ENCODE peak calls at places on chromosomes 3 and 15, in four cellular contexts. E is K562, B is HepG2, G is GM12878. Y is an unnamed sample.

GRCh38 chr15:65740148-65740547 is 51.9 kb downstream of the DENND4A start:
- DNase-seq in B (no peak), G (no peak), E (no peak), Y (no peak)

GRCh38 chr3:119098620-119099222 is 47.2 kb upstream of the TEX55 start:
- DNase-seq in G (no peak), B (peak), E (peak), Y (peak)

GRCh38 chr3:43236008-43236407 is 50.3 kb upstream of the SNRK start:
- DNase-seq in G (no peak), B (no peak), E (no peak), Y (no peak)

GRCh38 chr3:55622116-55622515 is 135.0 kb upstream of the WNT5A start:
- DNase-seq in E (no peak), B (no peak), G (no peak), Y (no peak)

GRCh38 chr3:113844622-113845222 is 6.1 kb downstream of the GRAMD1C start:
- DNase-seq in E (no peak), G (no peak), B (peak), Y (peak)

GRCh38 chr3:30578479-30578878 is 27.9 kb upstream of the TGFBR2 start:
- DNase-seq in E (no peak), G (no peak), B (peak), Y (peak)

GRCh38 chr15:42490246-42490742 is 647 bp downstream of the ZNF106 start:
- DNase-seq in G (no peak), B (no peak), E (no peak), Y (no peak)

GRCh38 chr15:25690673-25691543 is 172.2 kb downstream of the ATP10A start:
- DNase-seq in G (no peak), E (no peak), B (no peak), Y (no peak)

GRCh38 chr3:165491487-165491886 is 295.3 kb upstream of the SLITRK3 start:
- DNase-seq in G (no peak), E (no peak), B (no peak), Y (no peak)

GRCh38 chr15:29820802-29821160 is 1.5 kb downstream of the TJP1 start:
- DNase-seq in E (no peak), B (no peak), G (no peak), Y (no peak)

GRCh38 chr3:17039579-17039978 is 154.8 kb downstream of the PLCL2 start:
- DNase-seq in G (no peak), B (no peak), E (no peak), Y (peak)

GRCh38 chr3:115918900-115919299 is 295.6 kb downstream of the GAP43 start:
- DNase-seq in B (no peak), G (no peak), E (no peak), Y (no peak)

GRCh38 chr3:168534761-168535160 is 439.0 kb upstream of the GOLIM4 start:
- DNase-seq in B (no peak), E (no peak), G (no peak), Y (no peak)

GRCh38 chr15:59691194-59691805 is 2.2 kb upstream of the BNIP2 start:
- DNase-seq in B (peak), G (peak), E (no peak), Y (peak)

GRCh38 chr3:37544869-37545352 is 316.8 kb upstream of the CTDSPL start:
- DNase-seq in E (no peak), B (no peak), G (no peak), Y (no peak)
- TF ChIP-seq SMC3 in E (no peak), B (no peak), G (no peak), Y (no peak)

GRCh38 chr3:130522399-130522798 is 5.4 kb downstream of the COL6A6 start:
- DNase-seq in E (no peak), B (no peak), G (no peak), Y (no peak)

GRCh38 chr3:130516645-130517512 is at the start of gene COL6A6:
- DNase-seq in E (no peak), B (no peak), G (no peak), Y (no peak)

GRCh38 chr3:130514671-130515070 is 2.3 kb upstream of the COL6A6 start:
- DNase-seq in G (no peak), E (no peak), B (no peak), Y (no peak)

GRCh38 chr3:130515755-130516154 is 1.2 kb upstream of the COL6A6 start:
- DNase-seq in E (no peak), G (no peak), B (no peak), Y (no peak)

GRCh38 chr3:130517541-130517940 is 564 bp downstream of the COL6A6 start:
- DNase-seq in B (no peak), G (no peak), E (no peak), Y (no peak)
- TF ChIP-seq CHD4 in B (no peak), G (no peak), E (no peak), Y (no peak)

GRCh38 chr3:56969851-56970250 is 90.6 kb upstream of the SPATA12 start:
- DNase-seq in E (no peak), G (no peak), B (no peak), Y (no peak)
- TF ChIP-seq SMC3 in E (no peak), G (no peak), B (no peak), Y (no peak)

DNA sequence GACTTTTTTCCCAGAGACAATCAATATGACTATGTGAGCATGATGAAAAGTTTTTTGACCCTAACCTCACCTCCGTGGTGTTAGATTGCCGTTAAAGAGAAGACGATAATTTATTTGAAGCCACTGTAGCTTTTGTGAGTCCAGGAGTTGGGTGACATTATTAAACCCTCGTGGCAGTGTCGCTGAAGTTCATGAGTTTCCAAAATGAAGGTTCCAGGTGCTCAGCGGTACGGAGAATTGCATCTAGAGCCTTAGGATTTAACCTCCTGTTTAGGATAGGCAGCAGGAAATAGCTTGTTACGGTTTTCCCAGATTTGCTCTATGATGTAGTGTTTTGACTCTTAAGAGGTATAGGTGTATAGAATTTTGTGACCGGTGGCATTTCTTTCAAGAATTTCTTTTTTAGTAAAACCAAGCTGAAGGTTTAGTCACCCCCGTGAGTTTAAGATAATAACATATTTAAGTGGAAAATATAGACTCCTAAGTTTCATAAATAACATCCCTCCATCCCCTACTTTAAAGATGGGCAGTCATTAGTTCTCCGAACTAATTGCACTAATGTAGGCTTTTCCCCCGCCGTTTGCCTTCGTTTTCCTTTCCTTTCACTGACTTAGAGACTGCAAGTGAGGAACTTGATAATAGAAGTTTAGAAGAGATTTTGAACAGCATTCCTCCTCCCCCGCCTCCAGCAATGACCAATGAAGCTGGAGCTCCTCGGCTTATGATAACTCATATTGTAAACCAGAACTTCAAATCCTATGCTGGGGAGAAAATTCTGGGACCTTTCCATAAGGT is 2.0 kb downstream of the SMC4 start:
- DNase-seq in E (no peak), B (peak), G (no peak), Y (peak)
- TF ChIP-seq CHD4 in E (no peak), B (no peak), G (no peak), Y (no peak)

GRCh38 chr3:46907960-46908293 is 30.4 kb downstream of the PTH1R start:
- DNase-seq in E (no peak), G (no peak), B (no peak), Y (no peak)

GRCh38 chr3:46907271-46907670 is 29.8 kb downstream of the PTH1R start:
- DNase-seq in B (no peak), E (no peak), G (no peak), Y (no peak)

GRCh38 chr3:46908986-46909534 is 31.5 kb downstream of the PTH1R start:
- DNase-seq in G (no peak), E (no peak), B (no peak), Y (no peak)

GRCh38 chr3:46909535-46910161 is 32.1 kb downstream of the PTH1R start:
- DNase-seq in B (peak), G (no peak), E (peak), Y (peak)

GRCh38 chr3:46908294-46908985 is 30.9 kb downstream of the PTH1R start:
- DNase-seq in B (no peak), E (no peak), G (no peak), Y (no peak)
- TF ChIP-seq SMC3 in B (no peak), E (peak), G (no peak), Y (no peak)

GRCh38 chr3:18284716-18285115 is 140.4 kb downstream of the SATB1 start:
- DNase-seq in E (no peak), G (no peak), B (no peak), Y (no peak)
- TF ChIP-seq CHD4 in E (no peak), G (no peak), B (no peak), Y (no peak)

GRCh38 chr3:40518067-40518466 is 6.7 kb upstream of the ZNF621 start:
- DNase-seq in B (no peak), G (no peak), E (no peak), Y (no peak)
- TF ChIP-seq SMC3 in B (no peak), G (no peak), E (no peak), Y (no peak)